ENCODE peak calls at places on chromosomes 12 and 14, in six cellular contexts. E is stomach, R is A549, I is HCT116, J is heart left ventricle, Q is K562. C is an unnamed sample.

GRCh38 chr12:25496098-25496587 is 56.9 kb downstream of the LMNTD1 start:
- DNase-seq in R (no peak), I (no peak), Q (no peak), E (no peak), J (no peak), C (no peak)

GRCh38 chr12:31832740-31833540 is 104.1 kb upstream of the AMN1 start:
- DNase-seq in Q (peak), R (no peak), I (no peak), J (no peak), E (no peak), C (no peak)

GRCh38 chr14:94401083-94401482 is 12.7 kb upstream of the SERPINA1 start:
- DNase-seq in Q (no peak), E (no peak), J (no peak), I (no peak), R (no peak), C (no peak)

GRCh38 chr12:121288158-121288848 is 8.2 kb downstream of the CAMKK2 start:
- DNase-seq in J (no peak), Q (no peak), E (no peak), R (no peak), I (no peak), C (no peak)

GRCh38 chr12:4506870-4507269 is 31.8 kb upstream of the RAD51AP1 start:
- DNase-seq in Q (no peak), E (no peak), I (no peak), J (no peak), R (no peak), C (no peak)

GRCh38 chr14:60222820-60223219 is 26.2 kb upstream of the PPM1A start:
- DNase-seq in R (no peak), E (peak), I (no peak), J (peak), Q (no peak), C (peak)

GRCh38 chr14:104792101-104792884 is 3.3 kb downstream of the AKT1 start:
- DNase-seq in J (peak), R (no peak), E (peak), Q (no peak), I (no peak), C (peak)

GRCh38 chr12:18430425-18431048 is 169.2 kb downstream of the PIK3C2G start:
- DNase-seq in R (peak), J (peak), I (peak), E (peak), Q (peak), C (peak)

GRCh38 chr12:124321556-124322270 is 26.8 kb downstream of the RFLNA start:
- DNase-seq in E (no peak), J (no peak), I (no peak), R (peak), Q (no peak), C (no peak)

GRCh38 chr12:31363416-31363809 is 37.5 kb upstream of the SINHCAF start:
- DNase-seq in E (no peak), J (no peak), I (no peak), R (no peak), Q (no peak), C (no peak)

GRCh38 chr12:65881965-65882413 is 57.7 kb downstream of the HMGA2 start:
- DNase-seq in J (peak), E (peak), Q (peak), R (no peak), I (no peak), C (peak)

GRCh38 chr14:71439247-71439646 is 493.0 kb upstream of the RGS6 start:
- DNase-seq in R (no peak), J (no peak), Q (no peak), I (no peak), E (no peak), C (no peak)

GRCh38 chr12:16475521-16475920 is 128.1 kb downstream of the MGST1 start:
- DNase-seq in I (no peak), E (no peak), Q (no peak), R (no peak), J (no peak), C (no peak)

GRCh38 chr14:34920339-34920738 is 45.2 kb upstream of the BAZ1A start:
- DNase-seq in E (no peak), R (peak), I (no peak), Q (no peak), J (no peak), C (no peak)
- TF ChIP-seq POLR2A in E (no peak), R (no peak), I (no peak), Q (no peak), J (no peak), C (no peak)

GRCh38 chr12:20808521-20808920 is 2.0 kb upstream of the SLCO1B3 start:
- DNase-seq in Q (no peak), E (no peak), R (no peak), J (no peak), I (no peak), C (no peak)

GRCh38 chr12:20807192-20808080 is 3.1 kb upstream of the SLCO1B3 start:
- DNase-seq in J (no peak), Q (no peak), I (no peak), R (no peak), E (no peak), C (no peak)

GRCh38 chr12:20815573-20815972 is 5.1 kb downstream of the SLCO1B3 start:
- DNase-seq in R (no peak), Q (no peak), I (no peak), E (no peak), J (no peak), C (no peak)

GRCh38 chr12:20805921-20806320 is 4.6 kb upstream of the SLCO1B3 start:
- DNase-seq in J (no peak), E (no peak), I (no peak), R (no peak), Q (no peak), C (no peak)

DNA sequence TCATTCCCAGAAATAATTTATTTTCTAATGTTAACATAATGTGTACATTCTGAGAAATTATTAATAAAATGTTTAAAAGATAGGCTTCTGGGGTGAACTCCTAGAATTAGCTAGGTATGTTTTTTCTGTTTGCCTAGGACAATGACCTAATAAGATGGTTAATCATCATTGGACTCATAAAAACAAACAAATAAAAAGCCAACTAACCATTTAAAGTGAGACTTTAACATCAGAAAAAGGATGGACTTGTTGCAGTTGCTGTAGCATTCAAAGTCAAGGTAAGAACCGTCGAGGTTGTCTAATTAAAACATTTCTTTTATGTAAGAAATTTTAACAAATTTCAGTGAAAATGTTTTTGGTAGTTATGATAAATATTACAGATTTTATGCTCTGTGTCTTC is at the start of gene SLCO1B3:
- DNase-seq in R (no peak), Q (no peak), E (no peak), I (no peak), J (no peak), C (no peak)
- TF ChIP-seq CTCF in R (no peak), Q (no peak), E (no peak), I (no peak), J (no peak), C (no peak)

GRCh38 chr14:23360496-23360895 is 4.5 kb downstream of the EFS start:
- DNase-seq in I (no peak), E (no peak), J (no peak), R (peak), Q (peak), C (no peak)

GRCh38 chr14:23359722-23360447 is 5.1 kb downstream of the EFS start:
- DNase-seq in Q (no peak), E (no peak), I (no peak), R (no peak), J (no peak), C (no peak)

GRCh38 chr14:23362200-23362599 is 2.8 kb downstream of the EFS start:
- DNase-seq in R (peak), I (no peak), Q (peak), J (no peak), E (no peak), C (no peak)

GRCh38 chr14:23361763-23362162 is 3.2 kb downstream of the EFS start:
- DNase-seq in E (no peak), R (no peak), Q (no peak), I (no peak), J (no peak), C (no peak)

GRCh38 chr14:23361320-23361719 is 3.7 kb downstream of the EFS start:
- DNase-seq in Q (no peak), R (no peak), E (no peak), I (no peak), J (no peak), C (no peak)
- TF ChIP-seq POLR2A in Q (no peak), R (no peak), E (no peak), I (no peak), J (no peak), C (no peak)

DNA sequence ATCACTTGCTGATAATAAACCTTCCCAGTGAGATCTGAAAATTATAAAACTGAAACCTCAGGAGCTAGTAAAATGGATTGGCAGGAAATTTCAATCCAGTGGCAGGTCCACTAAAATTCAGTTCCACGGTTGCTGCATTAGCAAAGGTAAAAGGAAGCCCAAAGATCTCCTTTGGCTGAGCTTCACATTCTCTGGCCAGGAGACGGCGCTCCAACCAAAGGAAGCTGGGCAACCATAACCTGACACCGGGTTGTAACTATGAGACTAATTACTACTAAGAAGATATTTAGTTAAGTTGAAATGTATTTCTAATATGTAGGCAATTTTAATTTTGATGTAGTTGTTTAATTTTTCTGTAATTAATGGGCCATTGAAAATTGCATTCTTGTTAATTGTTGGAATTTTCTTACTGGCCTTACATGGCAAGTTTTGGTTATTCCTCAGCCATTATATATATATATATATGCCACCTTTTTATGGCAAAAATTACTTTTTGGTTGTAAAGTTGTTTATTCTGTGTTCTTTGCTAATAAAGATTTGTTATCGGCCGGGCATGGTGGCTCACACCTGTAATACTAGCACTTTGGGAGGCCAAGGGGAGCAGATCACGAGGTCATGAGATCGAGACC is 17.0 kb downstream of the OR8S1 start:
- DNase-seq in E (peak), Q (peak), I (peak), J (no peak), R (peak), C (peak)
- TF ChIP-seq CTCF in E (no peak), Q (peak), I (peak), J (peak), R (peak), C (no peak)

GRCh38 chr14:64338616-64339316 is 44.6 kb upstream of the ESR2 start:
- DNase-seq in Q (peak), J (peak), E (peak), I (peak), R (peak), C (peak)
- TF ChIP-seq POLR2A in Q (peak), J (peak), E (no peak), I (peak), R (peak), C (peak)

GRCh38 chr12:102816816-102817434 is 100.1 kb downstream of the PAH start:
- DNase-seq in I (peak), Q (peak), R (peak), E (no peak), J (no peak), C (no peak)
- TF ChIP-seq CTCF in I (peak), Q (peak), R (peak), E (no peak), J (peak), C (peak)

DNA sequence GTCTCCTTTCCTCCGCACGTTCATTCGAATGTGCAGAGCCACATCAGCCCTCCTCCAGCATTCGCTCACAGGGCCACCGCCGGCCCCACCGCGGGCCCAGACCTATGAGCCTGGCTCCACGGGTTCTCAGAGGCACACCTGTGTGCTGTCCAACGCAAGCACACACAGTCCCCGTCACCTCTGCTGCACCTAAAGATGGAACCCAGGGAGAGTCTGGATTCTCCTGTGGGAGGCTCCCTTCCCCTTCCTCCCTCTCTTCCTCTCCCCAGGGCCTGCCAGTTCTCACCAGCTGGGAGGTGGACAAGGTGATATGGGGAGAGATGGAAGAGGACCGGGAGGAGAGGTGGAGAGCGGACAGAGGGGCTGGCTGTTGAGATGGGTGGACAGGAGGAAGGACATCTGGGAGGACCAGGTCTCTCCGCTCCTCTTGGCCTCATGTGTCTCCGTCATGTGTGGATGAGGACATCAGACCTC is 4.9 kb upstream of the AQP6 start:
- DNase-seq in R (no peak), Q (no peak), E (no peak), I (no peak), J (no peak), C (no peak)
- TF ChIP-seq POLR2A in R (no peak), Q (no peak), E (no peak), I (no peak), J (no peak), C (no peak)

DNA sequence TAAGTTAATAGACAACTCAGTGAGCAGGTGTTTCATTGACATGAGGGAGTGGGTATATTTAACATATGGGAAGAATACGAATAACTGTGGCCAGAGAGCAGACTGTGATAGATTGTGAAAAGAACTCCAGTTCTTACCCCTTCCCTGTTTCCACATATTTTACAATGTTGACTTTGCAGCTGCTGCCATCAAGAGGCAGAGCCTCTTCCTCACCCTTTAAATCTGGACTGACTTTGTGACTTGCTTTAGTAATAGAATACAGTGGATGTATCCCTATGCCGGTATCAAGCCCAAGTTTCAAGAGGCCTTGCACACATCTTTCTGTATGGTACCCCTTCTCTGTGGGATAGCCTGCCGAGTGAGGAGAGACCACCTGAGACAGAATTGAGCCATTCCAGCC is 356.7 kb downstream of the ETNK1 start:
- DNase-seq in J (no peak), R (peak), I (no peak), E (no peak), Q (peak), C (no peak)
- TF ChIP-seq CTCF in J (no peak), R (no peak), I (no peak), E (no peak), Q (peak), C (no peak)

GRCh38 chr12:21647179-21647578 is 10.5 kb downstream of the LDHB start:
- DNase-seq in R (no peak), E (no peak), I (no peak), J (no peak), Q (no peak), C (no peak)
- TF ChIP-seq POLR2A in R (no peak), E (no peak), I (no peak), J (no peak), Q (peak), C (no peak)